ENCODE peak calls at places on chromosomes 11 and 22, in seven cellular contexts. J is HCT116, U is H1, B is SK-N-SH, T is K562, W is GM12878, Q is HepG2. M is an unnamed sample.

GRCh38 chr11:119338318-119338890 is 2.3 kb downstream of the C1QTNF5 start:
- DNase-seq in J (peak), T (peak), B (peak), U (peak), W (no peak), Q (peak), M (peak)

GRCh38 chr22:41561335-41561734 is 525 bp downstream of the CSDC2 start:
- DNase-seq in J (no peak), Q (no peak), U (peak), B (no peak), W (no peak), T (no peak), M (no peak)

GRCh38 chr11:124194696-124195418 is 11.7 kb downstream of the OR10D3 start:
- DNase-seq in Q (peak), T (peak), J (peak), W (peak), U (peak), B (peak), M (peak)

GRCh38 chr11:96054870-96055705 is 131.2 kb upstream of the MTMR2 start:
- DNase-seq in W (no peak), B (peak), T (peak), J (peak), U (no peak), Q (peak), M (peak)

GRCh38 chr11:20342347-20343279 is 20.9 kb upstream of the HTATIP2 start:
- DNase-seq in U (peak), W (no peak), B (no peak), Q (peak), J (no peak), T (no peak), M (no peak)

GRCh38 chr11:79087238-79087956 is 353.4 kb downstream of the TENM4 start:
- DNase-seq in Q (peak), U (no peak), W (no peak), J (no peak), T (no peak), B (peak), M (no peak)

GRCh38 chr11:117179048-117179999 is 781 bp downstream of the SIDT2 start:
- DNase-seq in Q (no peak), W (peak), T (peak), U (no peak), J (no peak), B (no peak), M (no peak)

GRCh38 chr11:71078482-71078881 is 173.9 kb downstream of the SHANK2 start:
- DNase-seq in U (no peak), W (no peak), T (no peak), B (no peak), Q (no peak), J (peak), M (no peak)

GRCh38 chr11:113043704-113044103 is 82.5 kb downstream of the NCAM1 start:
- DNase-seq in W (no peak), U (no peak), B (no peak), J (no peak), Q (no peak), T (no peak), M (no peak)

GRCh38 chr11:133081020-133081419 is 451.3 kb downstream of the OPCML start:
- DNase-seq in B (no peak), W (no peak), J (no peak), Q (no peak), T (no peak), U (no peak), M (no peak)

GRCh38 chr11:93236741-93237675 is 39.2 kb upstream of the SLC36A4 start:
- DNase-seq in U (no peak), B (peak), T (peak), Q (peak), W (no peak), J (peak), M (peak)

GRCh38 chr11:96318850-96319249 is 24.1 kb downstream of the MAML2 start:
- DNase-seq in J (no peak), Q (no peak), W (no peak), T (peak), B (no peak), U (no peak), M (no peak)

GRCh38 chr11:63901660-63902059 is 15.3 kb downstream of the RCOR2 start:
- DNase-seq in B (peak), Q (no peak), W (no peak), J (no peak), U (no peak), T (no peak), M (peak)

GRCh38 chr11:120013325-120014250 is 124.3 kb downstream of the TRIM29 start:
- DNase-seq in T (peak), Q (peak), W (no peak), J (peak), U (peak), B (peak), M (peak)

GRCh38 chr11:3906166-3906565 is 50.7 kb downstream of the STIM1 start:
- DNase-seq in T (no peak), B (no peak), W (no peak), Q (no peak), U (no peak), J (no peak), M (no peak)

GRCh38 chr22:20084547-20085413 is 4.7 kb downstream of the DGCR8 start:
- DNase-seq in W (no peak), U (peak), T (peak), Q (peak), B (peak), J (no peak), M (peak)

GRCh38 chr11:25953015-25953414 is 378.9 kb upstream of the ANO3 start:
- DNase-seq in T (no peak), J (no peak), U (no peak), W (no peak), B (no peak), Q (no peak), M (no peak)

GRCh38 chr11:69919659-69920499 is 100.7 kb upstream of the FGF3 start:
- DNase-seq in Q (no peak), U (peak), W (no peak), J (no peak), T (no peak), B (no peak), M (no peak)
- TF ChIP-seq JUND in Q (no peak), U (no peak), W (no peak), J (no peak), T (no peak), B (no peak), M (no peak)

GRCh38 chr11:75280770-75281468 is 40.3 kb downstream of the TPBGL start:
- DNase-seq in U (no peak), J (no peak), Q (no peak), B (no peak), W (no peak), T (no peak), M (no peak)
- TF ChIP-seq JUND in U (no peak), J (no peak), Q (no peak), B (no peak), W (no peak), T (no peak), M (no peak)

GRCh38 chr11:61460474-61460881 is 30.6 kb downstream of the SDHAF2 start:
- DNase-seq in Q (no peak), J (no peak), B (no peak), U (no peak), W (no peak), T (no peak), M (no peak)
- TF ChIP-seq JUND in Q (no peak), J (no peak), B (no peak), U (no peak), W (no peak), T (no peak), M (no peak)

GRCh38 chr11:43943357-43943930 is 1.0 kb downstream of the C11orf96 start:
- DNase-seq in T (no peak), B (no peak), U (no peak), Q (no peak), J (no peak), W (no peak), M (no peak)

GRCh38 chr11:43944761-43945311 is 2.4 kb downstream of the C11orf96 start:
- DNase-seq in T (peak), U (peak), B (peak), Q (peak), W (no peak), J (no peak), M (peak)

GRCh38 chr11:43942651-43943356 is 367 bp downstream of the C11orf96 start:
- DNase-seq in Q (no peak), W (no peak), T (peak), U (peak), B (peak), J (no peak), M (peak)

GRCh38 chr11:43941257-43941879 is 1.1 kb upstream of the C11orf96 start:
- DNase-seq in T (no peak), U (no peak), B (peak), W (no peak), J (no peak), Q (no peak), M (no peak)

GRCh38 chr11:43943931-43944751 is 1.7 kb downstream of the C11orf96 start:
- DNase-seq in T (no peak), B (no peak), J (no peak), W (no peak), Q (no peak), U (peak), M (no peak)
- TF ChIP-seq JUND in T (no peak), B (no peak), J (no peak), W (no peak), Q (no peak), U (no peak), M (no peak)

GRCh38 chr11:11408436-11409221 is 55.6 kb upstream of the CSNK2A3 start:
- DNase-seq in T (no peak), J (no peak), W (no peak), U (no peak), Q (no peak), B (no peak), M (no peak)
- TF ChIP-seq JUND in T (no peak), J (no peak), W (no peak), U (no peak), Q (no peak), B (no peak), M (no peak)

DNA sequence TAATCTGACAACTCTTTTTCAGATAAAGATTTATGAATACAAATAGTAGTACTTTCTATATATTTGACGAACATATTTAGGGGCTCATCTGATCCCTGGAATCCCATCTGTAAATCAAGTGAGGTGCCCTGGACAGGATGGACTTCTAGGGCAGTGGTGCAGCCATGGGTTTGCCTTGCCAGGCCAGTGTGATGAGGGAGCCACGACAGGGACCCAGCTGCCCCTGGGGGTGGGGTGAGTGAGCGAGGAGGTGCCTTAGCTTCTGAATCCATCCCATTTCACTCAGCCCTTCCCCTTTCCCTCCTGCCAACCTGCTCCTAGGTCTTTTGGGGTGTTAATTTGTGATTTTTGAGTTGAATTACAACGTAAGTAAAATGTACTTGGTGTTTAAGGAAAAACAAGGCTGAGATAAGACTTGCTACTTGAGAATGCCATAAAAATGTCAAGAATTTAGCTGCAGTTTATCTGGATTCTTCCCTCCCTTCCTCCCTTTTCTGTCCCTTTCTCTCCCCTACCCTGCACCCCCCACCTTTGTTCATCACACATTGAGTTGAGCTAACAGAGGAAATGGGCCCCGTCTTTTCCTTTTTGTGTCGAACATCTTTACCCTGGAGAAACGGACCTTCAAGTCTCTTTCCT is 60.8 kb downstream of the PPFIBP2 start:
- DNase-seq in Q (no peak), W (no peak), B (no peak), U (no peak), T (no peak), J (no peak), M (no peak)
- TF ChIP-seq JUND in Q (no peak), W (no peak), B (no peak), U (no peak), T (no peak), J (no peak), M (no peak)

DNA sequence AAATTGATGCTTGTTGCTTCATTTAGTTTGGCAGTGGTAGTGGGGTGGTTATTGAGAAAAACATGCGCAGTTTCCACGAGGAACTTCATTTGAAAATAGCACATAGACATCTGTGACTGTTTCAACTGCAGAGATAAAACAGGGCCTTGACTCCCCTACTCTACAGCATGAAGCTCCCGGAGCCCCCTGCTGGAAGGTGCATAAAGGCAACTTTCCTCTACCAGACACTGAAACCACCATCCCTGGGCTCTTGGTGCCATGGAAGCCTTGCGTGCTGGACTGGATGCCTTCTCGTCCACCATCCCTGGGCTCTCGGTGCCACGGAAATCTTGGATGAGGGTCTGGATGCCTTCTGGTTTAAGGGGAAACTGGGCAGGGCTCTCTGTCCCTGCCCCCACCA is 195.8 kb downstream of the CSNK2A3 start:
- DNase-seq in J (peak), U (no peak), Q (peak), T (peak), B (peak), W (no peak), M (peak)
- TF ChIP-seq JUND in J (no peak), U (no peak), Q (no peak), T (no peak), B (no peak), W (no peak), M (no peak)

GRCh38 chr11:1926156-1927031 is 6.9 kb downstream of the TNNT3 start:
- DNase-seq in B (peak), W (no peak), U (no peak), T (no peak), J (no peak), Q (no peak), M (no peak)
- TF ChIP-seq JUND in B (no peak), W (no peak), U (no peak), T (no peak), J (no peak), Q (no peak), M (no peak)

DNA sequence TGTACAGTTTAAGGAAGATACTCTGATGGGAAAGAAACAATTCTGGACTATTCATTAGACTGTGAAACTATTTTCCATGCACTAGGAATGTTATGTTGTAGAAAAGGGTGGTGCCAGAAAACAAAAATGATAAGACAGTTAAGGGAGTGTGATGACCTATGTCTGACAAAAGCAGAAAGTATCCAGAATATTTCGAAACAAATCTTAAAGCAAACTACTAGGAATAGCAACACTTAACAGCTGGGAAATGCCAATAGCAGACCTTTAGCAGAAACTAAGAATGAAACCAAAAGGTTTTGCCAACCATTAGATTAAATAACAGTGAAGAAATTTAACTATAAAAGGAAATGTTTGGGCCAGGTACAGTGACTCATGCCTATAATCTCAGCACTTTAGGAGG is 3.3 kb upstream of the ARHGAP20 start:
- DNase-seq in Q (no peak), B (no peak), J (no peak), W (no peak), U (no peak), T (no peak), M (no peak)
- TF ChIP-seq JUND in Q (no peak), B (no peak), J (no peak), W (no peak), U (no peak), T (no peak), M (no peak)